ENCODE peak calls at places on chromosomes 12 and 14, in four cellular contexts. F, Y, R and S are unnamed samples.

GRCh38 chr14:75430526-75430925 is 2.7 kb downstream of the JDP2 start:
- DNase-seq in F (peak), Y (peak), R (peak), S (peak)

GRCh38 chr12:95796982-95797289 is 6.4 kb upstream of the NTN4 start:
- DNase-seq in F (no peak), Y (no peak), R (no peak), S (no peak)

GRCh38 chr14:52015411-52016030 is 26.2 kb downstream of the RTRAF start:
- DNase-seq in F (peak), Y (no peak), R (no peak), S (no peak)

GRCh38 chr14:104968153-104968527 is 10.0 kb downstream of the AHNAK2 start:
- DNase-seq in F (peak), Y (peak), R (peak), S (peak)

GRCh38 chr14:31029016-31029970 is 3.1 kb upstream of the STRN3 start:
- DNase-seq in F (no peak), Y (peak), R (no peak), S (no peak)

GRCh38 chr12:116698131-116698495 is 39.8 kb downstream of the SPRING1 start:
- DNase-seq in F (no peak), Y (no peak), R (no peak), S (no peak)

GRCh38 chr12:67592228-67593011 is 56.1 kb upstream of the DYRK2 start:
- DNase-seq in F (no peak), Y (peak), R (no peak), S (peak)

GRCh38 chr14:69535230-69535848 is 39.3 kb downstream of the CCDC177 start:
- DNase-seq in F (peak), Y (peak), R (peak), S (peak)

GRCh38 chr12:131640436-131640969 is 70.4 kb upstream of the SFSWAP start:
- DNase-seq in F (no peak), Y (no peak), R (no peak), S (no peak)

GRCh38 chr14:70530417-70530816 is 4.4 kb downstream of the ADAM20 start:
- DNase-seq in F (no peak), Y (no peak), R (no peak), S (no peak)

DNA sequence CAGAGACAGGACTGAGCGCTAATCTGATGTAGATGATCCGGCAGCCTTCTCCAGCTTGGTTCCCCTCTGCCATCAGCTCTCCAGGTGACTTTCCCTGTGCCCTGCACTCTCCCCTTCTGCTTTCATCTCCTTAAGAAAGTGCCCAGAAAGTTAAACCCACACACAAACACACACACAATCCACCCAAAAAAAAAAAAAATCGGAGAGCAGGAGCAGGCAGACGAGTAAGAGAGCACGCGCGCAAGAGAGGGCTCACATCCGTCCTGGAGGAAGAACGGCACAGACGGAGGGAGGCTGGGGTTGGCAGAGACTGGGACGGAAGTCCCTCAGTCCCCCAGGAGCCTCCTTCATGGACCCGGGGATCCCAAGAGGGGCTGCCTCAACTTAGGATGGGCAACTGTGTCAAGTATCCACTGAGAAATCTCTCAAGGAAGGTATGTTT is 9.8 kb downstream of the CABP1 start:
- DNase-seq in F (no peak), Y (no peak), R (no peak), S (no peak)
- H3K4me3 ChIP-seq in F (no peak), Y (no peak), R (peak), S (no peak)

GRCh38 chr12:120019942-120020341 is 30.9 kb downstream of the BICDL1 start:
- DNase-seq in F (no peak), Y (no peak), R (no peak), S (no peak)

GRCh38 chr12:120024193-120024592 is 35.2 kb downstream of the BICDL1 start:
- DNase-seq in F (no peak), Y (no peak), R (no peak), S (no peak)

GRCh38 chr12:120025640-120026039 is 36.6 kb downstream of the BICDL1 start:
- DNase-seq in F (no peak), Y (no peak), R (no peak), S (no peak)
- TF ChIP-seq CTCF in F (no peak), Y (no peak), R (no peak), S (no peak)

GRCh38 chr12:128662106-128662505 is 161.7 kb downstream of the SLC15A4 start:
- DNase-seq in F (no peak), Y (no peak), R (no peak), S (no peak)
- H3K4me3 ChIP-seq in F (no peak), Y (no peak), R (no peak), S (no peak)

DNA sequence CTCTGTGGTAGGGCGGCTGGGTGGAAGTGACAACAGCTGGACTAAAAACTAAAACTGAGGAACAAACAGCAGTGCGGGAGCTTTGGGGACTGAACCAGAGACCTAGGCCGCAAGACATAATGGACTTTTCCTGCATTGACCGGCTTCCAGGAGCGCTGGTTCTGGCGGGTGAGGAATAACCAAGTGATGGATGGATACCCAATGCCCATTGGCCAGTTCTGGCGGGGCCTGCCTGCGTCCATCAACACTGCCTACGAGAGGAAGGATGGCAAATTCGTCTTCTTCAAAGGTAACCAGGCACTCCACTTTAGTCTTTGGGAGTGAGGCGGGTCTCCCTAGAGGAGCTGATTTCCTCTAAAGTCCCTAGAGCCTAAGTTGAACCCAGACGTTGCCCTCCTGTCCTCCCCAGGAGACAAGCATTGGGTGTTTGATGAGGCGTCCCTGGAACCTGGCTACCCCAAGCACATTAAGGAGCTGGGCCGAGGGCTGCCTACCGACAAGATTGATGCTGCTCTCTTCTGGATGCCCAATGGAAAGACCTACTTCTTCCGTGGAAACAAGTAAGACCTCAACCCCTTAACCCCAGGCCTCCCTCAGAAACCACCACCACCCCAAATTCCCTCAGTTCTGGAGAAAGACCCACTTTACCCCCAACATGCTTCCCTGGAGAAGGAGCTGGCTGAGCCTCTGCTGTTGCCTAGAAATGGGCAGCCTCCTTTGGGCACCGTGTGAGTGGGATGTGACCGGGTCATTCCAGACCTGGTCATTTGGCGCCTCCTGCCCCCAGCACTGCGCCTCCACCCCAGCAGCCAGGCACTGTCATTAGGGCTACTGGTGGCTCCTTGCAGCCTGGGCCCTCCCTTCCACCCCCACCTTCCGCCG is 8.1 kb downstream of the MMP14 start:
- DNase-seq in F (no peak), Y (no peak), R (peak), S (no peak)
- TF ChIP-seq CTCF in F (no peak), Y (no peak), R (no peak), S (no peak)

GRCh38 chr12:27331299-27331926 is 1.2 kb upstream of the BMAL2 start:
- DNase-seq in F (no peak), Y (peak), R (no peak), S (peak)
- H3K4me3 ChIP-seq in F (no peak), Y (no peak), R (no peak), S (peak)

DNA sequence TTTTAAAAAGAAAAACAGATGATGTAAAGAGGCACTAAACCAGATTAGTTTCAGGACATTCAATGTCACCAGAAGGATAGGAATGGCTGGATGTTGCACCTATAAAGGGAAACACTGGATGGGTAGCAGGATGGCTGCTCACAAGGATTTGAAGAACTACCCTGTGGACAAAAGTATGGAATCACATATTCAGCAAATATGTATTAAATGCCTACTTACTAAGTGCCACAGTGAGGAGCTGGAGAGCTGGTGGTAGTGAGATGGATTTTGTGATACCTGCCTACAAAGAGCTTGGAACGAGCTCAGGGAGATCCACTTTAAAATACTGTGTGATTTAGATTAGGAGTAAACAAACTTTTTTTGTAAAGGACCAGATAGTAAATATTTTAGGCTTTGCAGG is 316.2 kb downstream of the PAWR start:
- DNase-seq in F (no peak), Y (no peak), R (no peak), S (peak)
- TF ChIP-seq CTCF in F (no peak), Y (no peak), R (no peak), S (peak)

GRCh38 chr12:119802472-119802871 is 74.6 kb downstream of the CIT start:
- DNase-seq in F (peak), Y (peak), R (peak), S (peak)
- H3K4me3 ChIP-seq in F (no peak), Y (no peak), R (no peak), S (peak)

DNA sequence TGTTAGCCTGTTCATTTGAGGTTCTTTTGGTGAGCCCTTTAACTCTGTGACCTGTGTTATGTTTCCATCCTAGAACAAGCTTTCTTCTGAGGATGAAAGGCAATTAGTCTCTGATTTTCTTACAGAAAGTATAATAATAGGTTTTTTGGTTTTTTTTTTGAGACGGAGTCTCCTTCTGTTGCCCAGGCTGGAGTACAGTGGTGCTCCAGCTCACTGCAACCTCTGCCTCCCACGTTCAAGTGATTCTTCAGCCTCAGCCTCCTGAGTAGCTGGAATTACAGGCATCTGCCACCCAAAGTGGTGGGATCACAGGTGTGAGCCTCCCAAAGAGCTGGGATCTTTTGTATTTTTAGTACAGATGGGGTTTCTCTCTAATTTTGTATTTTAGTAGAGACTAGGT is 52.7 kb upstream of the SYNE2 start:
- DNase-seq in F (no peak), Y (no peak), R (no peak), S (no peak)
- TF ChIP-seq CTCF in F (no peak), Y (no peak), R (no peak), S (no peak)